ENCODE peak calls at places on chromosomes 16 and 17, in four cellular contexts. One of them, this sample, is unnamed.
A peak's percentile ranks its signal among the peaks of the same experiment; 100 is the strongest.

GRCh38 chr17:17146791-17147406 is 59.2 kb downstream of the PLD6 start:
- DNase-seq in GM12878: no peak
- DNase-seq in K562: no peak
- DNase-seq in HepG2: peak; percentile 41
- DNase-seq in this sample: no peak

GRCh38 chr16:30527635-30528178 is 1.3 kb upstream of the ZNF768 start:
- DNase-seq in GM12878: peak; percentile 33
- DNase-seq in K562: no peak
- DNase-seq in HepG2: no peak
- DNase-seq in this sample: no peak

GRCh38 chr17:4938670-4939553 is 934 bp downstream of the SLC25A11 start:
- DNase-seq in GM12878: no peak
- DNase-seq in K562: no peak
- DNase-seq in HepG2: no peak
- DNase-seq in this sample: no peak

GRCh38 chr17:30074726-30075125 is 41.9 kb upstream of the NSRP1 start:
- DNase-seq in HepG2: no peak
- DNase-seq in K562: no peak
- DNase-seq in GM12878: no peak
- DNase-seq in this sample: no peak

GRCh38 chr16:30926333-30926811 is 3.0 kb downstream of the FBXL19 start:
- DNase-seq in GM12878: no peak
- DNase-seq in HepG2: no peak
- DNase-seq in K562: no peak
- DNase-seq in this sample: no peak

GRCh38 chr17:20279631-20280030 is 187.7 kb downstream of the LGALS9B start:
- DNase-seq in GM12878: no peak
- DNase-seq in HepG2: no peak
- DNase-seq in K562: no peak
- DNase-seq in this sample: no peak

GRCh38 chr16:75198135-75198600 is 8.8 kb downstream of the CTRB2 start:
- DNase-seq in HepG2: no peak
- DNase-seq in K562: no peak
- DNase-seq in GM12878: no peak
- DNase-seq in this sample: peak; percentile 71

GRCh38 chr16:2303923-2304322 is 36.0 kb upstream of the RNPS1 start:
- DNase-seq in GM12878: no peak
- DNase-seq in HepG2: no peak
- DNase-seq in K562: no peak
- DNase-seq in this sample: no peak

GRCh38 chr16:89949121-89949742 is 677 bp downstream of the DEF8 start:
- DNase-seq in HepG2: no peak
- DNase-seq in K562: peak; percentile 70
- DNase-seq in GM12878: no peak
- DNase-seq in this sample: peak; percentile 73

GRCh38 chr17:35630530-35631148 is 43.5 kb downstream of the AP2B1 start:
- DNase-seq in GM12878: no peak
- DNase-seq in K562: no peak
- DNase-seq in HepG2: no peak
- DNase-seq in this sample: no peak

GRCh38 chr16:83802135-83802534 is 5.6 kb upstream of the HSBP1 start:
- DNase-seq in HepG2: no peak
- DNase-seq in GM12878: no peak
- DNase-seq in K562: no peak
- DNase-seq in this sample: no peak

GRCh38 chr17:42855048-42855596 is 4.1 kb downstream of the AOC3 start:
- DNase-seq in K562: no peak
- DNase-seq in GM12878: no peak
- DNase-seq in HepG2: peak; percentile 65
- DNase-seq in this sample: no peak

GRCh38 chr17:55238197-55238930 is 26.4 kb upstream of the HLF start:
- DNase-seq in HepG2: peak; percentile 94
- DNase-seq in GM12878: peak; percentile 59
- DNase-seq in K562: peak; percentile 99
- DNase-seq in this sample: peak; percentile 100

GRCh38 chr16:52471650-52472370 is 75.1 kb downstream of the TOX3 start:
- DNase-seq in GM12878: no peak
- DNase-seq in K562: no peak
- DNase-seq in HepG2: no peak
- DNase-seq in this sample: no peak

GRCh38 chr17:75010683-75011406 is 1.6 kb upstream of the MRPL58 start:
- DNase-seq in GM12878: no peak
- DNase-seq in K562: peak; percentile 20
- DNase-seq in HepG2: peak; percentile 68
- DNase-seq in this sample: peak; percentile 91

GRCh38 chr16:5905935-5906334 is 808.3 kb upstream of the EEF2KMT start:
- DNase-seq in GM12878: no peak
- DNase-seq in HepG2: no peak
- DNase-seq in K562: no peak
- DNase-seq in this sample: no peak
- TF ChIP-seq NFIC in GM12878: no peak
- TF ChIP-seq NFIC in HepG2: no peak
- TF ChIP-seq NFIC in K562: no peak
- TF ChIP-seq NFIC in this sample: no peak

GRCh38 chr17:12348476-12348875 is 317.2 kb upstream of the MYOCD start:
- DNase-seq in GM12878: no peak
- DNase-seq in K562: no peak
- DNase-seq in HepG2: no peak
- DNase-seq in this sample: no peak
- TF ChIP-seq NFIC in GM12878: no peak
- TF ChIP-seq NFIC in K562: no peak
- TF ChIP-seq NFIC in HepG2: no peak
- TF ChIP-seq NFIC in this sample: no peak

GRCh38 chr16:59686405-59686804 is 952.3 kb upstream of the GOT2 start:
- DNase-seq in K562: no peak
- DNase-seq in HepG2: no peak
- DNase-seq in GM12878: no peak
- DNase-seq in this sample: no peak

GRCh38 chr16:59683709-59684108 is 949.6 kb upstream of the GOT2 start:
- DNase-seq in GM12878: no peak
- DNase-seq in K562: no peak
- DNase-seq in HepG2: no peak
- DNase-seq in this sample: no peak

GRCh38 chr16:59688006-59688405 is 953.9 kb upstream of the GOT2 start:
- DNase-seq in K562: no peak
- DNase-seq in GM12878: no peak
- DNase-seq in HepG2: no peak
- DNase-seq in this sample: no peak

GRCh38 chr16:59690216-59690615 is 956.1 kb upstream of the GOT2 start:
- DNase-seq in K562: no peak
- DNase-seq in GM12878: no peak
- DNase-seq in HepG2: no peak
- DNase-seq in this sample: no peak

GRCh38 chr16:59684911-59685310 is 950.8 kb upstream of the GOT2 start:
- DNase-seq in K562: no peak
- DNase-seq in HepG2: no peak
- DNase-seq in GM12878: no peak
- DNase-seq in this sample: no peak
- TF ChIP-seq NFIC in K562: no peak
- TF ChIP-seq NFIC in HepG2: no peak
- TF ChIP-seq NFIC in GM12878: no peak
- TF ChIP-seq NFIC in this sample: no peak

GRCh38 chr17:73288534-73289302 is 23.1 kb downstream of the CDC42EP4 start:
- DNase-seq in GM12878: no peak
- DNase-seq in K562: peak; percentile 75
- DNase-seq in HepG2: peak; percentile 97
- DNase-seq in this sample: no peak
- TF ChIP-seq NFIC in GM12878: no peak
- TF ChIP-seq NFIC in K562: no peak
- TF ChIP-seq NFIC in HepG2: no peak
- TF ChIP-seq NFIC in this sample: no peak

GRCh38 chr17:58252141-58252540 is 13.8 kb downstream of the LPO start:
- DNase-seq in GM12878: no peak
- DNase-seq in K562: no peak
- DNase-seq in HepG2: no peak
- DNase-seq in this sample: no peak
- TF ChIP-seq NFIC in GM12878: no peak
- TF ChIP-seq NFIC in K562: no peak
- TF ChIP-seq NFIC in HepG2: no peak
- TF ChIP-seq NFIC in this sample: no peak

GRCh38 chr17:79630120-79630519 is 19.3 kb upstream of the RBFOX3 start:
- DNase-seq in HepG2: no peak
- DNase-seq in K562: no peak
- DNase-seq in GM12878: no peak
- DNase-seq in this sample: peak; percentile 11
- TF ChIP-seq NFIC in HepG2: no peak
- TF ChIP-seq NFIC in K562: no peak
- TF ChIP-seq NFIC in GM12878: no peak
- TF ChIP-seq NFIC in this sample: no peak

DNA sequence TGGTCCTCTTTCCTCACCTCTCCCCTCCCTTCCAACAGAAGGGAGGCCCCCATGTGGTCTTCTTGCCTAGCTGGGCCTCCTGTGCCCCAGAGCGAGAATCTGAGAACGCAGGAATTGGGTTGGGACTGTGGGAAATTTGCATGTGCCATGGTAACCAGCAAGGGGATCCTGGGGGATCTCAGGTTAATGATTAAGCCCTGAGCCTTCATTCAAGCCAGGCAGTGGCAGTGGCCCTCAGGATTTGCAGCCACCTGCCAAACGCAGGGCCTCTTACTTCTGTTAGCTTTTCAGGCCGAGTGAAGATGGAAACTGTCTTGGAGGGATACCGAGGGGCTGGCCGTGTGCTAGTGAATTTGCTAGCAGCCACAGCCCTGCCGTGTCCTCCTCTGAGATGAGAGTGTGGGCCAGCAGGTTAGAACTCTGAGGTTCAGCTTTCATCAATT is 40.3 kb downstream of the KSR1 start:
- DNase-seq in K562: no peak
- DNase-seq in GM12878: no peak
- DNase-seq in HepG2: peak; percentile 87
- DNase-seq in this sample: no peak
- TF ChIP-seq NFIC in K562: no peak
- TF ChIP-seq NFIC in GM12878: no peak
- TF ChIP-seq NFIC in HepG2: no peak
- TF ChIP-seq NFIC in this sample: no peak

DNA sequence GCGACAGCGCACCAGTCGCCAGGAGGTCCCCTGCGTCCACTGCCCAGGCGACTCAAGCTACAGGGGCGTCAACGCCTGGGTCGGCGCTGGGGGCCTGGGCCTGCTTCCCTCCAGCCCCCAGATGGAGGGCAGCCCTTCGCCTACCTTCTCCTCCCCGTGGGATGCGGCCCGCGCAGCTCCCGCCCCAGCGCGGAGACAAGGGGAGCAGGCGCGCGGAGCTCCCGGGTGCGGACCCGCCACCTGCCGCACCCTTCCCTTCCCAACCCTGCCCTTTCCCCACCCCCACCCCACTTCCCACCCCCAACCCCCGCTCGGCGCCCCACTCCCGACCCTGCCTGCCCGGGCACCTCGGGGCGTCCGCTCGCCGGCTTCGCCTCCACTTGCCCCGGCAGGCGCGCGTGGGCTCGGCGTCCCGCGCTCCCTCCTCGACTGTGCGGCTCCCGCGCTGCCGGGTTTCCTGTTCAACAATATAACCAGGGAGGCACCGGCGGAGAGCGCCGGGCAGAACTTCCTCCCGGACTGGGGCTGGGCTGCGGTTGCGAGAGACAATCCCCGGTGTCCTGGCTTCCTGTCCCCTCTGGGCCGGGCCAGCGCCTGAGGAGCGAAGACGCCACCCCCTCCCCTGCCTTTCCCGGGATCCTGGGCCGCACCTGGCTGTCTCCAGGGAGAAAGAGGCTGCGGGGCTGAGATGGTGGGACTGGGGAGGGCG is at the start of gene ARHGAP27:
- DNase-seq in GM12878: no peak
- DNase-seq in K562: no peak
- DNase-seq in HepG2: no peak
- DNase-seq in this sample: peak; percentile 72
- TF ChIP-seq NFIC in GM12878: no peak
- TF ChIP-seq NFIC in K562: no peak
- TF ChIP-seq NFIC in HepG2: no peak
- TF ChIP-seq NFIC in this sample: no peak

GRCh38 chr16:77853125-77853524 is 64.8 kb downstream of the VAT1L start:
- DNase-seq in HepG2: no peak
- DNase-seq in GM12878: no peak
- DNase-seq in K562: no peak
- DNase-seq in this sample: no peak

GRCh38 chr16:77849640-77850258 is 61.4 kb downstream of the VAT1L start:
- DNase-seq in HepG2: no peak
- DNase-seq in GM12878: no peak
- DNase-seq in K562: no peak
- DNase-seq in this sample: no peak

GRCh38 chr16:77856455-77857138 is 68.2 kb downstream of the VAT1L start:
- DNase-seq in HepG2: no peak
- DNase-seq in GM12878: no peak
- DNase-seq in K562: no peak
- DNase-seq in this sample: no peak

GRCh38 chr16:77844801-77845200 is 56.4 kb downstream of the VAT1L start:
- DNase-seq in GM12878: no peak
- DNase-seq in HepG2: no peak
- DNase-seq in K562: no peak
- DNase-seq in this sample: no peak

GRCh38 chr16:77850637-77851330 is 62.4 kb downstream of the VAT1L start:
- DNase-seq in GM12878: no peak
- DNase-seq in K562: no peak
- DNase-seq in HepG2: no peak
- DNase-seq in this sample: no peak
- TF ChIP-seq NFIC in GM12878: no peak
- TF ChIP-seq NFIC in K562: no peak
- TF ChIP-seq NFIC in HepG2: no peak
- TF ChIP-seq NFIC in this sample: peak; percentile 75

This sample was measured in SK-N-SH.